ENCODE peak calls at places on chromosomes 13 and 19, in nine cellular contexts. One of them, this sample, is unnamed.

GRCh38 chr13:29496241-29496712 is 99.2 kb downstream of the SLC7A1 start:
- DNase-seq in body of pancreas: peak
- DNase-seq in transverse colon: no peak
- DNase-seq in A549: peak
- DNase-seq in gastrocnemius medialis: no peak
- DNase-seq in upper lobe of left lung: no peak
- DNase-seq in HCT116: no peak
- DNase-seq in stomach: peak
- DNase-seq in IMR-90: no peak
- DNase-seq in this sample: no peak

GRCh38 chr19:49019242-49019932 is 2.5 kb upstream of the LHB start:
- DNase-seq in transverse colon: peak
- DNase-seq in upper lobe of left lung: peak
- DNase-seq in A549: peak
- DNase-seq in IMR-90: peak
- DNase-seq in stomach: peak
- DNase-seq in body of pancreas: peak
- DNase-seq in HCT116: peak
- DNase-seq in gastrocnemius medialis: peak
- DNase-seq in this sample: peak

GRCh38 chr19:8821748-8822241 is 10.3 kb downstream of the ZNF558 start:
- DNase-seq in gastrocnemius medialis: no peak
- DNase-seq in HCT116: no peak
- DNase-seq in body of pancreas: no peak
- DNase-seq in upper lobe of left lung: no peak
- DNase-seq in transverse colon: no peak
- DNase-seq in IMR-90: no peak
- DNase-seq in stomach: no peak
- DNase-seq in A549: no peak
- DNase-seq in this sample: no peak

GRCh38 chr19:38035515-38036495 is 128.8 kb downstream of the SIPA1L3 start:
- DNase-seq in A549: no peak
- DNase-seq in upper lobe of left lung: no peak
- DNase-seq in transverse colon: no peak
- DNase-seq in HCT116: no peak
- DNase-seq in IMR-90: peak
- DNase-seq in stomach: no peak
- DNase-seq in body of pancreas: no peak
- DNase-seq in gastrocnemius medialis: peak
- DNase-seq in this sample: no peak

GRCh38 chr19:2246801-2247361 is 2.2 kb upstream of the AMH start:
- DNase-seq in IMR-90: peak
- DNase-seq in A549: peak
- DNase-seq in upper lobe of left lung: no peak
- DNase-seq in transverse colon: no peak
- DNase-seq in stomach: peak
- DNase-seq in HCT116: no peak
- DNase-seq in body of pancreas: peak
- DNase-seq in gastrocnemius medialis: peak
- DNase-seq in this sample: no peak

GRCh38 chr19:16942583-16942982 is 53.8 kb downstream of the F2RL3 start:
- DNase-seq in HCT116: no peak
- DNase-seq in A549: no peak
- DNase-seq in stomach: peak
- DNase-seq in body of pancreas: no peak
- DNase-seq in transverse colon: no peak
- DNase-seq in IMR-90: no peak
- DNase-seq in gastrocnemius medialis: no peak
- DNase-seq in upper lobe of left lung: peak
- DNase-seq in this sample: peak

GRCh38 chr19:34707661-34708060 is 26.4 kb upstream of the ZNF181 start:
- DNase-seq in HCT116: no peak
- DNase-seq in stomach: no peak
- DNase-seq in body of pancreas: peak
- DNase-seq in A549: no peak
- DNase-seq in gastrocnemius medialis: no peak
- DNase-seq in upper lobe of left lung: no peak
- DNase-seq in transverse colon: no peak
- DNase-seq in IMR-90: no peak
- DNase-seq in this sample: no peak

GRCh38 chr13:50699874-50700663 is 143.4 kb downstream of the DLEU7 start:
- DNase-seq in transverse colon: no peak
- DNase-seq in body of pancreas: no peak
- DNase-seq in stomach: no peak
- DNase-seq in upper lobe of left lung: no peak
- DNase-seq in IMR-90: no peak
- DNase-seq in gastrocnemius medialis: no peak
- DNase-seq in A549: no peak
- DNase-seq in HCT116: no peak
- DNase-seq in this sample: no peak

GRCh38 chr13:28754698-28755545 is 36.2 kb upstream of the SLC46A3 start:
- DNase-seq in IMR-90: peak
- DNase-seq in gastrocnemius medialis: no peak
- DNase-seq in upper lobe of left lung: peak
- DNase-seq in transverse colon: no peak
- DNase-seq in HCT116: peak
- DNase-seq in A549: peak
- DNase-seq in body of pancreas: peak
- DNase-seq in stomach: no peak
- DNase-seq in this sample: no peak

GRCh38 chr13:48595330-48596127 is 58.2 kb upstream of the CYSLTR2 start:
- DNase-seq in HCT116: peak
- DNase-seq in A549: peak
- DNase-seq in gastrocnemius medialis: peak
- DNase-seq in upper lobe of left lung: peak
- DNase-seq in body of pancreas: peak
- DNase-seq in stomach: peak
- DNase-seq in transverse colon: peak
- DNase-seq in IMR-90: peak
- DNase-seq in this sample: no peak

GRCh38 chr13:31119526-31119925 is 42.2 kb downstream of the HSPH1 start:
- DNase-seq in stomach: no peak
- DNase-seq in IMR-90: no peak
- DNase-seq in HCT116: no peak
- DNase-seq in A549: no peak
- DNase-seq in upper lobe of left lung: no peak
- DNase-seq in gastrocnemius medialis: no peak
- DNase-seq in transverse colon: no peak
- DNase-seq in body of pancreas: no peak
- DNase-seq in this sample: peak

GRCh38 chr13:34640931-34641330 is 301.1 kb upstream of the NBEA start:
- DNase-seq in gastrocnemius medialis: no peak
- DNase-seq in body of pancreas: no peak
- DNase-seq in HCT116: no peak
- DNase-seq in stomach: no peak
- DNase-seq in A549: no peak
- DNase-seq in IMR-90: no peak
- DNase-seq in transverse colon: no peak
- DNase-seq in upper lobe of left lung: no peak
- DNase-seq in this sample: no peak

GRCh38 chr19:42601811-42602443 is 7.2 kb upstream of the CEACAM8 start:
- DNase-seq in body of pancreas: no peak
- DNase-seq in gastrocnemius medialis: no peak
- DNase-seq in transverse colon: no peak
- DNase-seq in upper lobe of left lung: no peak
- DNase-seq in stomach: no peak
- DNase-seq in HCT116: no peak
- DNase-seq in A549: peak
- DNase-seq in IMR-90: peak
- DNase-seq in this sample: no peak

GRCh38 chr19:1533510-1534150 is 9.8 kb downstream of the PLK5 start:
- DNase-seq in A549: no peak
- DNase-seq in upper lobe of left lung: no peak
- DNase-seq in IMR-90: no peak
- DNase-seq in body of pancreas: no peak
- DNase-seq in gastrocnemius medialis: no peak
- DNase-seq in transverse colon: no peak
- DNase-seq in HCT116: no peak
- DNase-seq in stomach: no peak
- DNase-seq in this sample: no peak

GRCh38 chr13:87035538-87035937 is 635.6 kb upstream of the SLITRK5 start:
- DNase-seq in gastrocnemius medialis: no peak
- DNase-seq in A549: no peak
- DNase-seq in transverse colon: no peak
- DNase-seq in HCT116: no peak
- DNase-seq in stomach: no peak
- DNase-seq in body of pancreas: no peak
- DNase-seq in upper lobe of left lung: no peak
- DNase-seq in IMR-90: no peak
- DNase-seq in this sample: no peak

GRCh38 chr13:64248371-64249065 is 2832.9 kb upstream of the PCDH20 start:
- DNase-seq in gastrocnemius medialis: no peak
- DNase-seq in stomach: no peak
- DNase-seq in IMR-90: peak
- DNase-seq in A549: no peak
- DNase-seq in HCT116: no peak
- DNase-seq in body of pancreas: no peak
- DNase-seq in transverse colon: no peak
- DNase-seq in upper lobe of left lung: no peak
- DNase-seq in this sample: no peak

GRCh38 chr19:58513213-58513693 is 1.5 kb upstream of the SLC27A5 start:
- DNase-seq in transverse colon: no peak
- DNase-seq in body of pancreas: no peak
- DNase-seq in stomach: no peak
- DNase-seq in upper lobe of left lung: no peak
- DNase-seq in gastrocnemius medialis: no peak
- DNase-seq in A549: no peak
- DNase-seq in HCT116: no peak
- DNase-seq in IMR-90: no peak
- DNase-seq in this sample: no peak

GRCh38 chr19:52139291-52140076 is at the start of gene ZNF616:
- DNase-seq in IMR-90: peak
- DNase-seq in body of pancreas: peak
- DNase-seq in transverse colon: peak
- DNase-seq in gastrocnemius medialis: peak
- DNase-seq in HCT116: peak
- DNase-seq in stomach: peak
- DNase-seq in A549: peak
- DNase-seq in upper lobe of left lung: peak
- DNase-seq in this sample: peak
- TF ChIP-seq POLR2A in IMR-90: peak
- TF ChIP-seq POLR2A in body of pancreas: peak
- TF ChIP-seq POLR2A in transverse colon: peak
- TF ChIP-seq POLR2A in gastrocnemius medialis: peak
- TF ChIP-seq POLR2A in HCT116: no peak
- TF ChIP-seq POLR2A in stomach: no peak
- TF ChIP-seq POLR2A in A549: no peak
- TF ChIP-seq POLR2A in upper lobe of left lung: peak
- TF ChIP-seq POLR2A in this sample: no peak

DNA sequence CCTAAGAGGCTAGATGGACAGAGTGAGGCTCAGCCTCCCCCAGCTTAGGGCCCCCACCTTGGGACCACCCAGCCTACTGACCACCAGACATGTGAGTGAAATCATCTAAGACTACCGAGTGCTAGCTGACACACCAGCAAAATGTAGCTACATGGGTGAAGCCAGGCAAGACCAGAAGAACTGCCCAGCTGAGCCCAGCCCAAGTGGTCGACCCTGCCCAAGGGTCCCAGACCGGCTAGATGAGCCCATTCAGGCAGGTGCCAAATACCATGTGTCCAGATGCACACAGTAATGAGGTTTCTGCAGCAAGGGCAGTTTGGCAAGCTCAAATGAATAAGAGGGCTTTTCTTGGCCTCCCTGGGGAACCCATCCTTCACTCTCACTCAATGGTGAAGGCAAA is 56.6 kb downstream of the ZNF557 start:
- DNase-seq in body of pancreas: no peak
- DNase-seq in IMR-90: no peak
- DNase-seq in gastrocnemius medialis: no peak
- DNase-seq in A549: no peak
- DNase-seq in HCT116: no peak
- DNase-seq in upper lobe of left lung: no peak
- DNase-seq in stomach: no peak
- DNase-seq in transverse colon: no peak
- DNase-seq in this sample: no peak
- H3K4me3 ChIP-seq in body of pancreas: no peak
- H3K4me3 ChIP-seq in IMR-90: no peak
- H3K4me3 ChIP-seq in gastrocnemius medialis: no peak
- H3K4me3 ChIP-seq in A549: no peak
- H3K4me3 ChIP-seq in HCT116: no peak
- H3K4me3 ChIP-seq in upper lobe of left lung: no peak
- H3K4me3 ChIP-seq in stomach: no peak
- H3K4me3 ChIP-seq in transverse colon: no peak
- H3K4me3 ChIP-seq in this sample: no peak

DNA sequence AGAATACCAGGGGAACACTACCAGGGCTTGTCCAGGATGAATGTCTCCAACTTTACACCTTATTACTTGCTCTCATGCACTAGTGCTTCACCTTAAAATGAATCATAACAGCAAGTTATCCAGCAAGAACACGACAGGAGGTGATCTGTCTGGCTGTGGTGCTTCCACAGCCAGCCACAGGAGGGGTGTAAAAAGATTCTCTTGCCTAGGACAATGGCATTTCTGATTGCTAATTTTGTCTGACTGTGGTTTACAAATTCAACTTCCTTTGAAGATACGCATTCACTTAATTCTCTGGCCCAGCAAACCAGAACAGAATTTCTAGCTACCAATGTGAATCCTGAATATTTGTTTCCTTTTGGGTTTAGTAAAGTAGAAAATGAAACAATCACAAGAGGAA is 23.1 kb upstream of the COG3 start:
- DNase-seq in body of pancreas: no peak
- DNase-seq in IMR-90: peak
- DNase-seq in transverse colon: no peak
- DNase-seq in upper lobe of left lung: no peak
- DNase-seq in stomach: no peak
- DNase-seq in gastrocnemius medialis: no peak
- DNase-seq in A549: peak
- DNase-seq in HCT116: no peak
- DNase-seq in this sample: no peak
- TF ChIP-seq CTCF in body of pancreas: no peak
- TF ChIP-seq CTCF in IMR-90: no peak
- TF ChIP-seq CTCF in transverse colon: no peak
- TF ChIP-seq CTCF in upper lobe of left lung: no peak
- TF ChIP-seq CTCF in stomach: no peak
- TF ChIP-seq CTCF in gastrocnemius medialis: no peak
- TF ChIP-seq CTCF in A549: no peak
- TF ChIP-seq CTCF in HCT116: peak
- TF ChIP-seq CTCF in this sample: no peak

DNA sequence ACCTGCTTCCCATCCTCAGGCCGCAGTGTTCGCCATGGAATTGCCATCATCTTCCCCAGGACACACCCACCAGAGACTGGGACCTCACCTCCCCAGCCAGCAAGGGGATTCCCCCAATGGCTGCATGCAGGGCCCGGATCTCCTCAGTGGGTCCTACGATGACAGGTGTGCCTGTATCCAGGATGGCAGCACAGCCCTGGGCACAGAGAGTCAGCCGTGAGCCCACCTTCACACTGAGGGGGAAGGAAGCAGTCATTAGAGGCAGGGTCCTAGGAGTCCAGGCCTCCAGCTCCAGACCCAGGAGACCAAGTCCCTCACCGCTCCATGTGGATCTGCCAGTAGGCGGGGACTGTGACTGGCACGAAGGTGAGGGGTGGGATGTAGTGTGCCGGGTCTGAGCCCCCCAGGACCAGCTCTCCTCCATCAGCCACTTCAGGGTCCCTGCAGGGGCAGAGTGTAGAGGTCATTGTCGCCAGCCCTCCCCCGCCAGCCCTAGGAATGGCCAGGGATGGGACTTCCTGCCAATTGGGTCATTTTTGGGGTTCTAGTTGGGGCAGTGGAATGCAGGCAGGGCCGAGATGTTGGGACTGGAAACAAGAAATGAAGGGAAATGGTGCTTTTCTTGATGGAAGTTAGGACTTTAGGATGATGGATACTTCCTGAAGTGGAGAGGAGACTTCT is 5.7 kb upstream of the KCNC3 start:
- DNase-seq in transverse colon: no peak
- DNase-seq in upper lobe of left lung: no peak
- DNase-seq in A549: no peak
- DNase-seq in IMR-90: no peak
- DNase-seq in body of pancreas: no peak
- DNase-seq in gastrocnemius medialis: peak
- DNase-seq in stomach: no peak
- DNase-seq in HCT116: no peak
- DNase-seq in this sample: no peak
- TF ChIP-seq POLR2A in transverse colon: no peak
- TF ChIP-seq POLR2A in upper lobe of left lung: no peak
- TF ChIP-seq POLR2A in A549: no peak
- TF ChIP-seq POLR2A in IMR-90: no peak
- TF ChIP-seq POLR2A in body of pancreas: no peak
- TF ChIP-seq POLR2A in gastrocnemius medialis: no peak
- TF ChIP-seq POLR2A in stomach: no peak
- TF ChIP-seq POLR2A in HCT116: no peak
- TF ChIP-seq POLR2A in this sample: no peak